ENCODE peak calls at places on chromosome 18, in five cellular contexts. P is K562, K is GM12878, Y is HepG2, R is H1. S is an unnamed sample.

GRCh38 chr18:9849407-9849961 is 36.3 kb upstream of the TXNDC2 start:
- DNase-seq in K (no peak), P (peak), R (no peak), Y (no peak), S (no peak)

GRCh38 chr18:54360406-54360805 is 2.7 kb downstream of the C18orf54 start:
- DNase-seq in Y (peak), R (no peak), K (no peak), P (no peak), S (no peak)

GRCh38 chr18:28087173-28087563 is 89.8 kb downstream of the CDH2 start:
- DNase-seq in K (no peak), Y (peak), R (no peak), P (no peak), S (no peak)

GRCh38 chr18:49926076-49926745 is 112.9 kb upstream of the ACAA2 start:
- DNase-seq in Y (no peak), K (no peak), R (no peak), P (no peak), S (no peak)

GRCh38 chr18:73660931-73661330 is 486.7 kb downstream of the FBXO15 start:
- DNase-seq in K (no peak), R (no peak), Y (no peak), P (no peak), S (no peak)

GRCh38 chr18:26579941-26580618 is 31.7 kb upstream of the KCTD1 start:
- DNase-seq in R (no peak), Y (peak), K (no peak), P (no peak), S (no peak)

GRCh38 chr18:26549486-26550435 is 1.4 kb upstream of the KCTD1 start:
- DNase-seq in Y (peak), R (no peak), K (no peak), P (no peak), S (peak)

GRCh38 chr18:34880403-34880802 is 160.8 kb upstream of the MAPRE2 start:
- DNase-seq in Y (no peak), R (no peak), K (no peak), P (no peak), S (no peak)

GRCh38 chr18:35841283-35841682 is 131.2 kb upstream of the RMP24 start:
- DNase-seq in P (no peak), R (no peak), Y (no peak), K (no peak), S (no peak)

GRCh38 chr18:22828171-22828570 is 105.0 kb upstream of the RBBP8 start:
- DNase-seq in Y (no peak), K (no peak), P (no peak), R (no peak), S (no peak)

GRCh38 chr18:33951031-33951430 is 273.7 kb downstream of the NOL4 start:
- DNase-seq in Y (no peak), K (no peak), P (no peak), R (no peak), S (no peak)

GRCh38 chr18:53551868-53552426 is 672.5 kb downstream of the MBD2 start:
- DNase-seq in R (no peak), K (no peak), P (no peak), Y (no peak), S (no peak)

GRCh38 chr18:78069784-78070664 is 820.4 kb downstream of the GALR1 start:
- DNase-seq in P (no peak), K (no peak), R (no peak), Y (no peak), S (no peak)

GRCh38 chr18:44840053-44840826 is 159.6 kb downstream of the SETBP1 start:
- DNase-seq in Y (no peak), K (no peak), R (no peak), P (no peak), S (no peak)

GRCh38 chr18:45403341-45404049 is 211.8 kb upstream of the SLC14A2 start:
- DNase-seq in R (no peak), K (no peak), P (no peak), Y (no peak), S (no peak)

GRCh38 chr18:25876334-25876979 is 214.0 kb downstream of the SS18 start:
- DNase-seq in R (no peak), Y (no peak), P (no peak), K (no peak), S (no peak)

GRCh38 chr18:79393181-79393598 is 2.5 kb upstream of the NFATC1 start:
- DNase-seq in K (no peak), P (no peak), R (no peak), Y (no peak), S (no peak)
- TF ChIP-seq CREB1 in K (no peak), P (no peak), R (no peak), Y (no peak), S (no peak)

DNA sequence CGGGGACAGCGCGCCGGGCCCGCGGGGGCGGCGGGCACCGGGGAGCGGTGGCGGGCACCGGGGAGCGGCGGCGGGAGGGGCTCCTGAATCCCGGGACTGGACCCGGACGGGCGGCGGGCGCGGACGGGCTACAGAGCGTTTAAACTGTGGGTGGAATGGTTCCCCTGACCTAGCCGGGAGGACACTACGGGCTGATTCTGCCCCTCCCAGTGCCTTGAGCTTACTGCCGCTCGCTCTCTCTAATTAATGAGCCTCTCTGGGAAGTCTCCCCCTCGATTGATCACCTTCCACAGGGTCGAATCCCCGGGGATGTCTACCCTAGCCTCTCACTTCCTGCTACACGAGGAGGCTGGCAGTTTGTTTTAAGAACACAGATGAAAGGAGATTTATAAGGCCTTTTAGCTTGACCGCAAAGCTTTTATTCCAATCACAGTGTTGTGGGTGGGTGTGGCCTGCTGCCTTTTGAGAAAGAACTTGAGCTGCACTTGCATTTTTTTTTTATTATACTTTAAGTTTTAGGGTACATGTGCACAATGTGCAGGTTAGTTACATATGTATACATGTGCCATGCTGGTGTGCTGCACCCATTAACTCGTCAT is 1.0 kb downstream of the GNAL start:
- DNase-seq in R (no peak), K (no peak), P (no peak), Y (no peak), S (no peak)
- H2AFZ ChIP-seq in R (peak), K (no peak), P (peak), Y (no peak), S (peak)

DNA sequence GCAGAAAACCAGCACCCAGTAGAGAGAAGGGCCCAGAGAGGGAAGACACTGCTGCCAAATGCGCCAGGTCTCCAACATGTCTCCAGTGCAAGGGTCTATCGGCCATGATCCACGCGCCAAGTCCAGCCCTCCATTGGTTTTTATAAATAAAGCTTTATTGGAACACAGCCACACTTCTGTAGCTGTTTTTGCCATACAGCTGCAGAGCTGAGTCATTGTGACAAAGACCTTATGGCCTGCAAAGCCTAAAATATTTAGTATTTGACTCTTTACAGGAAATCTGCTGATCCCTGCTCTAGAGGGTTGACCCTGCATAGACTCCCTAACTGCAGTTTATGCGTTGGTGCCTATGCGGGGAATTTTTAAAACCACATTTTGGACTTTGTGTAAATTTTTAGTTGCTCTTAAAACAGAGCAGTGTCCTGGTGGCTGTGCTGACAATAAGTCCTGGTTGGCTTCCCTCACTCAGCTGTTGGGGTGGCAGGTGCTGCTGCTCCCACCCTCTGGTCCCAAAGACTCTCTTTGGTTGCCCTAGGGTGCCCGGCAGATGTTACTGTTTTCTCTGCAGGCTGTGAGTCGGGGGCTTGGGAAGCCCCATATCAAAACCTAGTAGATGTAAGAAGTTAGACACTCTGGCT is 154.9 kb downstream of the CTIF start:
- DNase-seq in R (no peak), Y (no peak), K (no peak), P (no peak), S (no peak)
- TF ChIP-seq CREB1 in R (no peak), Y (no peak), K (no peak), P (no peak), S (no peak)

GRCh38 chr18:3448845-3449701 is 899 bp upstream of the TGIF1 start:
- DNase-seq in P (peak), K (peak), R (no peak), Y (peak), S (peak)
- H2AFZ ChIP-seq in P (peak), K (peak), R (no peak), Y (no peak), S (no peak)

GRCh38 chr18:31487251-31488015 is 10.5 kb upstream of the DSG2 start:
- DNase-seq in P (no peak), Y (peak), K (no peak), R (no peak), S (no peak)
- TF ChIP-seq CREB1 in P (no peak), Y (no peak), K (no peak), R (no peak), S (no peak)

DNA sequence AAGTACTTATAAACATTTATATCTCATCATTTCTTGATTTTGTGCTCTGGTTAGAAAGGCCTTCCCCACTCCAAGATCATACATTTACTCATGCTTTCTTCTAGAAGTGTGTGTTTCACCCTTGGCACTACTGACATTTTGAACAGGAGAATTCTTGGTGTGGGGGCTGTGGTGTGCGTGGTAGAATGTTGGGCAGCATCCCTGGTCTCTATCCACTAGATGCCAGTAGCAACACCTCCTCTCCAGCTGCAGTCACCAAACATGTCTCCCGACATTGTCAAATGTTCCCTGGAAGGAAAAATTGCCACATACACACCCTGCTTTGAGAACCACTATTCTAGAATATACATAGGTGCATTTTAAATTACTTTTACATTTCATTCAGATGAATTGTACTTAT is 8.7 kb upstream of the TGIF1 start:
- DNase-seq in R (no peak), K (no peak), P (no peak), Y (peak), S (peak)
- H2AFZ ChIP-seq in R (no peak), K (no peak), P (peak), Y (no peak), S (no peak)

S was measured in GM23338.